ENCODE peak calls at places on chromosomes 12 and 14, in five cellular contexts. F, S, D, M and V are unnamed samples.

GRCh38 chr12:52663420-52663819 is 11.4 kb upstream of the KRT2 start:
- DNase-seq in M (no peak), F (no peak), S (no peak), D (no peak), V (no peak)

GRCh38 chr14:63878792-63879191 is 26.0 kb downstream of the SYNE2 start:
- DNase-seq in M (no peak), F (no peak), S (no peak), D (no peak), V (no peak)

GRCh38 chr12:114625294-114625851 is 58.6 kb downstream of the TBX3 start:
- DNase-seq in F (peak; percentile 74), D (peak; percentile 30), M (peak; percentile 36), S (peak; percentile 7), V (peak; percentile 45)

GRCh38 chr12:88207921-88208640 is 66.0 kb downstream of the TMTC3 start:
- DNase-seq in D (no peak), F (no peak), M (no peak), S (no peak), V (no peak)

GRCh38 chr14:78982551-78982950 is 812.4 kb downstream of the NRXN3 start:
- DNase-seq in F (no peak), S (no peak), D (no peak), M (no peak), V (no peak)

GRCh38 chr12:62767506-62767905 is 167.4 kb downstream of the PPM1H start:
- DNase-seq in S (no peak), D (no peak), F (no peak), M (no peak), V (no peak)

GRCh38 chr14:106879241-106879640 is 1352.9 kb downstream of the TMEM121 start:
- DNase-seq in D (no peak), F (no peak), M (peak; percentile 47), S (no peak), V (peak; percentile 88)

GRCh38 chr12:22541496-22541895 is 2.8 kb downstream of the C2CD5 start:
- DNase-seq in D (no peak), M (no peak), F (no peak), S (no peak), V (no peak)

GRCh38 chr12:124369055-124369900 is 74.4 kb downstream of the RFLNA start:
- DNase-seq in D (peak; percentile 96), M (peak; percentile 96), F (no peak), S (no peak), V (peak; percentile 85)
- TF ChIP-seq CTCF in D (peak; percentile 50), M (peak; percentile 47), F (no peak), S (no peak), V (peak; percentile 27)

GRCh38 chr14:90518075-90518940 is 121.5 kb downstream of the CALM1 start:
- DNase-seq in F (no peak), S (no peak), M (no peak), D (no peak), V (no peak)

GRCh38 chr14:90518941-90519256 is 122.1 kb downstream of the CALM1 start:
- DNase-seq in S (peak; percentile 37), F (no peak), M (peak; percentile 41), D (peak; percentile 25), V (peak; percentile 29)

GRCh38 chr14:90521121-90521929 is 124.5 kb downstream of the CALM1 start:
- DNase-seq in S (no peak), D (peak; percentile 47), F (no peak), M (peak; percentile 39), V (no peak)

GRCh38 chr14:90520326-90520725 is 123.5 kb downstream of the CALM1 start:
- DNase-seq in F (no peak), M (no peak), S (no peak), D (peak; percentile 32), V (no peak)

DNA sequence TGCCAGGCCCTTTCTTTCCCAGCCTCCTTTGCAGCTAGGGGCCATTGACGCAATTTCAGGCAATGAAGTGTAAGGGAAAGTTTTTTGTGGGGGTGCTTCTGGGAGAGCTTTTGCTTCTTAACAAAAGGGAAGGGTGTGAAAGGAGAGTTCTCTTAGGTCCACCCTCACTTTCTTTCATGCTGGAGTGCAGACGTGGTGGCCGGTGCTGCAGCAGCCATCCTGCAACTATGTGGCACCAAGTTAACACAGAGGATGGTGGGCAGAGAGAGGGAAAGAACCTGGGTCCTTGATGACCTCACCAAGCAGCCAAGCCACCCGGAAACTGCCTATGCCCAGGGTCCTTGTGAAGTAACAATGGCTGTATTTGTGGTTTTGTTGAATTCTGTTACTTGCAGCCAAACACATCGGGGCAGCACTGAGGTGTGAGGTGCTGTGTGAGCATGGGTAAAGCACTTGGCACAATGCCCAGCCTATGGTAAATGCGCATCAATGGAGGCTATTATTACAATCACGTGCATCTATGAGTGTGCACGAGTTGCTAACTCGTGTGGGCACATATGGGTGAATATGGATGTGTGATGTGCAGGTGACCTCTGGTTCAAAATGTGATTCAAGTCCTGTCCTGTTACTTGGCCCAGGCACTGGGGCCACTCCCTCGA is 122.6 kb downstream of the CALM1 start:
- DNase-seq in M (no peak), S (no peak), D (peak; percentile 21), F (no peak), V (no peak)
- TF ChIP-seq CTCF in M (no peak), S (peak; percentile 21), D (no peak), F (peak; percentile 22), V (no peak)

DNA sequence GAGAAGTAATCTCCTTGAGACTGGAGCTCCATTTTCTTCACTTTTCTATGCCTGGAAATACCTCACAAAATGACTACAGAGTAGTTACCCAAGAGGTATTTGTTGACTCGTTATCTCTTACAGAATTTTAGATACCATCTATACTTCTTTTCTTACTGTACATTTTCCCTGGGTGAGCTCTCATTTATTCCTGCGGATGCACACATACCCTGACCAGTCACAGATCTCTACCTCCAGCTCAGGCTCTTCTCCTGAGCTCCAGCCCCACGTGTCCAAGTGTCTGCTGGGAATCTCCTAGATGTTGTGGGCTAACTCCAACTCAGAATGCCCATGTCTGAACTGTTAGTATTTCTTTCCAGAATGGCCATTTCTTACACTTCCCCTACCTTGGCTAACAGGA is 403.1 kb downstream of the RAD51B start:
- DNase-seq in F (no peak), D (no peak), S (no peak), M (no peak), V (no peak)
- TF ChIP-seq CTCF in F (no peak), D (no peak), S (no peak), M (no peak), V (no peak)

GRCh38 chr12:20548592-20548991 is 146.5 kb upstream of the SLCO1C1 start:
- DNase-seq in D (no peak), M (no peak), F (no peak), S (no peak), V (no peak)

GRCh38 chr12:20547788-20548575 is 147.2 kb upstream of the SLCO1C1 start:
- DNase-seq in D (no peak), M (no peak), S (no peak), F (no peak), V (no peak)

GRCh38 chr12:20546267-20546666 is 148.9 kb upstream of the SLCO1C1 start:
- DNase-seq in F (no peak), S (no peak), M (no peak), D (no peak), V (no peak)

GRCh38 chr12:20555015-20555414 is 140.1 kb upstream of the SLCO1C1 start:
- DNase-seq in D (no peak), S (no peak), M (no peak), F (no peak), V (no peak)

GRCh38 chr12:20549115-20549719 is 145.9 kb upstream of the SLCO1C1 start:
- DNase-seq in F (peak; percentile 43), D (peak; percentile 29), S (no peak), M (no peak), V (peak; percentile 31)
- TF ChIP-seq CTCF in F (peak; percentile 46), D (peak; percentile 65), S (no peak), M (peak; percentile 19), V (peak; percentile 43)

GRCh38 chr14:69154779-69155178 is 1.9 kb upstream of the DCAF5 start:
- DNase-seq in D (no peak), F (no peak), M (peak; percentile 34), S (no peak), V (no peak)
- TF ChIP-seq CTCF in D (no peak), F (no peak), M (no peak), S (no peak), V (no peak)

GRCh38 chr14:31270196-31270772 is 62.7 kb upstream of the HECTD1 start:
- DNase-seq in F (no peak), M (peak; percentile 21), D (no peak), S (no peak), V (peak; percentile 13)
- TF ChIP-seq CTCF in F (no peak), M (no peak), D (peak; percentile 9), S (no peak), V (no peak)

GRCh38 chr12:18320976-18321375 is 59.7 kb downstream of the PIK3C2G start:
- DNase-seq in M (no peak), D (no peak), S (no peak), F (no peak), V (no peak)

GRCh38 chr12:18323159-18323558 is 61.8 kb downstream of the PIK3C2G start:
- DNase-seq in D (no peak), F (no peak), M (no peak), S (no peak), V (no peak)

DNA sequence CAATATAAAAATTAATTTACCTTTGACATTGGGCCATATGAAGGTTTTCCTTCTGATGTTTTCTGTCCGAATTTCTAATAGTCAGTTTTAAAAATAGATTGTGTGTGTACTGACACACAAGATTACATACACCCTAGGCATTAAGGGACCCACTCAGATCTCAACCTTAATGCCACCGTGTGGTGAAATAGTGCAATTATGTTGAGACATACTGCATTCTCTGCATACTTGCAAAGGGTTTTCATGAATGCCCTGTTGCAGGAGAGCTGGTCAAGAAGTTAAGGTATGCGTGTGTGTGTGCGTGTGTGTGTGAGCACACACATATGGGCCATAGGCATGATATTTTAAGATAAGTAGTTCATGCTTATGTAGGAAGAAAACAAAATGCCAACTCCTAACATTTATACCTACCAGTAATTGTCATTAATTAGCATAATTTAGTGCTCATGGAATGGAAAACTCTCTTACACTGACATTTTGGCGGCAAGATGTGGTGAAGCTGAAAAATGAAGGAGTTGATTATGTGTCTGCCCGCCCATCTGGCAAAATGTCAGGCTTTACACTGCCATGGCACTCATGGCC is 58.8 kb downstream of the PIK3C2G start:
- DNase-seq in S (no peak), D (no peak), M (no peak), F (no peak), V (peak; percentile 71)
- TF ChIP-seq CTCF in S (no peak), D (peak; percentile 59), M (peak; percentile 29), F (peak; percentile 59), V (peak; percentile 51)

GRCh38 chr12:125434936-125435443 is 369.8 kb downstream of the AACS start:
- DNase-seq in M (no peak), F (no peak), D (no peak), S (no peak), V (no peak)
- TF ChIP-seq CTCF in M (no peak), F (no peak), D (no peak), S (no peak), V (no peak)

GRCh38 chr12:26460361-26460760 is 265.0 kb downstream of the SSPN start:
- DNase-seq in F (no peak), D (no peak), S (no peak), M (no peak), V (no peak)
- TF ChIP-seq CTCF in F (no peak), D (no peak), S (no peak), M (no peak), V (no peak)